ENCODE peak calls at places on chromosomes 6 and 20, in five cellular contexts. One of them, this sample, is unnamed.

GRCh38 chr6:166747644-166748595 is 120.9 kb upstream of the RPS6KA2 start:
- DNase-seq in fibroblast of lung: no peak
- DNase-seq in cardiac fibroblast: no peak
- DNase-seq in GM12878: no peak
- DNase-seq in psoas muscle: no peak
- DNase-seq in this sample: no peak

GRCh38 chr6:112176175-112176574 is 78.2 kb downstream of the LAMA4 start:
- DNase-seq in cardiac fibroblast: no peak
- DNase-seq in fibroblast of lung: no peak
- DNase-seq in GM12878: no peak
- DNase-seq in psoas muscle: no peak
- DNase-seq in this sample: no peak

GRCh38 chr6:170032706-170033309 is 258.1 kb downstream of the DLL1 start:
- DNase-seq in GM12878: no peak
- DNase-seq in fibroblast of lung: no peak
- DNase-seq in cardiac fibroblast: no peak
- DNase-seq in psoas muscle: no peak
- DNase-seq in this sample: no peak

GRCh38 chr6:56913276-56914138 is 41.4 kb upstream of the BEND6 start:
- DNase-seq in cardiac fibroblast: no peak
- DNase-seq in GM12878: no peak
- DNase-seq in fibroblast of lung: peak
- DNase-seq in psoas muscle: no peak
- DNase-seq in this sample: no peak

GRCh38 chr20:25294459-25295385 is 46.8 kb downstream of the PYGB start:
- DNase-seq in psoas muscle: peak
- DNase-seq in fibroblast of lung: peak
- DNase-seq in cardiac fibroblast: peak
- DNase-seq in GM12878: no peak
- DNase-seq in this sample: no peak

GRCh38 chr6:15036690-15037245 is 209.1 kb upstream of the JARID2 start:
- DNase-seq in psoas muscle: peak
- DNase-seq in cardiac fibroblast: no peak
- DNase-seq in GM12878: no peak
- DNase-seq in fibroblast of lung: no peak
- DNase-seq in this sample: peak

GRCh38 chr20:3101737-3102574 is 17.4 kb upstream of the AVP start:
- DNase-seq in fibroblast of lung: no peak
- DNase-seq in GM12878: peak
- DNase-seq in cardiac fibroblast: no peak
- DNase-seq in psoas muscle: no peak
- DNase-seq in this sample: peak

GRCh38 chr20:39850821-39851330 is 838.2 kb downstream of the MAFB start:
- DNase-seq in cardiac fibroblast: no peak
- DNase-seq in psoas muscle: no peak
- DNase-seq in fibroblast of lung: peak
- DNase-seq in GM12878: no peak
- DNase-seq in this sample: no peak

GRCh38 chr6:165653196-165653595 is 9.8 kb downstream of the PDE10A start:
- DNase-seq in fibroblast of lung: peak
- DNase-seq in cardiac fibroblast: peak
- DNase-seq in GM12878: no peak
- DNase-seq in psoas muscle: no peak
- DNase-seq in this sample: no peak

GRCh38 chr6:44730771-44731391 is 343.4 kb downstream of the CDC5L start:
- DNase-seq in psoas muscle: no peak
- DNase-seq in cardiac fibroblast: no peak
- DNase-seq in GM12878: no peak
- DNase-seq in fibroblast of lung: peak
- DNase-seq in this sample: no peak

GRCh38 chr6:40774932-40775331 is 187.8 kb upstream of the LRFN2 start:
- DNase-seq in cardiac fibroblast: no peak
- DNase-seq in GM12878: no peak
- DNase-seq in fibroblast of lung: no peak
- DNase-seq in psoas muscle: no peak
- DNase-seq in this sample: no peak